ENCODE peak calls at places on chromosomes 7 and 10, in nine cellular contexts. One of them, this sample, is unnamed. For H3K4me1, the result is how much of the 10 kb centered on the place peaks cover.

GRCh38 chr10:70052462-70053211 is at the start of gene MACROH2A2:
- DNase-seq in SK-N-SH: peak
- DNase-seq in GM23248: peak
- DNase-seq in PC-3: peak
- DNase-seq in HCT116: peak
- DNase-seq in hepatocyte: peak
- DNase-seq in GM23338: peak
- DNase-seq in MM.1S: no peak
- DNase-seq in OCI-LY7: no peak
- DNase-seq in this sample: peak

GRCh38 chr7:43248961-43249807 is 136.7 kb downstream of the HECW1 start:
- DNase-seq in SK-N-SH: no peak
- DNase-seq in GM23248: peak
- DNase-seq in PC-3: peak
- DNase-seq in HCT116: peak
- DNase-seq in hepatocyte: no peak
- DNase-seq in GM23338: no peak
- DNase-seq in MM.1S: no peak
- DNase-seq in OCI-LY7: no peak
- DNase-seq in this sample: no peak

GRCh38 chr7:53398566-53398965 is 363.1 kb downstream of the POM121L12 start:
- DNase-seq in SK-N-SH: no peak
- DNase-seq in GM23248: no peak
- DNase-seq in PC-3: no peak
- DNase-seq in HCT116: no peak
- DNase-seq in hepatocyte: no peak
- DNase-seq in GM23338: no peak
- DNase-seq in MM.1S: no peak
- DNase-seq in OCI-LY7: no peak
- DNase-seq in this sample: no peak

GRCh38 chr10:29646960-29647431 is 12.2 kb upstream of the SVIL start:
- DNase-seq in SK-N-SH: no peak
- DNase-seq in GM23248: peak
- DNase-seq in PC-3: no peak
- DNase-seq in HCT116: no peak
- DNase-seq in hepatocyte: peak
- DNase-seq in GM23338: no peak
- DNase-seq in MM.1S: no peak
- DNase-seq in OCI-LY7: no peak
- DNase-seq in this sample: no peak

GRCh38 chr7:151857412-151857811 is 19.5 kb downstream of the PRKAG2 start:
- DNase-seq in SK-N-SH: no peak
- DNase-seq in GM23248: no peak
- DNase-seq in PC-3: no peak
- DNase-seq in HCT116: no peak
- DNase-seq in hepatocyte: no peak
- DNase-seq in GM23338: no peak
- DNase-seq in MM.1S: no peak
- DNase-seq in OCI-LY7: no peak
- DNase-seq in this sample: no peak

GRCh38 chr10:72349438-72349837 is 5.3 kb downstream of the DNAJB12 start:
- DNase-seq in SK-N-SH: no peak
- DNase-seq in GM23248: no peak
- DNase-seq in PC-3: no peak
- DNase-seq in HCT116: no peak
- DNase-seq in hepatocyte: no peak
- DNase-seq in GM23338: no peak
- DNase-seq in MM.1S: no peak
- DNase-seq in OCI-LY7: no peak
- DNase-seq in this sample: no peak

GRCh38 chr7:51059493-51059892 is 257.1 kb downstream of the COBL start:
- DNase-seq in SK-N-SH: no peak
- DNase-seq in GM23248: no peak
- DNase-seq in PC-3: no peak
- DNase-seq in HCT116: no peak
- DNase-seq in hepatocyte: no peak
- DNase-seq in GM23338: no peak
- DNase-seq in MM.1S: no peak
- DNase-seq in OCI-LY7: no peak
- DNase-seq in this sample: no peak

GRCh38 chr10:103620357-103620749 is 126.8 kb downstream of the NEURL1 start:
- DNase-seq in SK-N-SH: no peak
- DNase-seq in GM23248: no peak
- DNase-seq in PC-3: no peak
- DNase-seq in HCT116: no peak
- DNase-seq in hepatocyte: no peak
- DNase-seq in GM23338: no peak
- DNase-seq in MM.1S: no peak
- DNase-seq in OCI-LY7: no peak
- DNase-seq in this sample: no peak

GRCh38 chr10:124641282-124642075 is 102.7 kb downstream of the FAM53B start:
- DNase-seq in SK-N-SH: peak
- DNase-seq in GM23248: peak
- DNase-seq in PC-3: no peak
- DNase-seq in HCT116: no peak
- DNase-seq in hepatocyte: peak
- DNase-seq in GM23338: no peak
- DNase-seq in MM.1S: no peak
- DNase-seq in OCI-LY7: no peak
- DNase-seq in this sample: no peak

GRCh38 chr7:129480674-129481363 is 21.5 kb upstream of the SMKR1 start:
- DNase-seq in SK-N-SH: no peak
- DNase-seq in GM23248: no peak
- DNase-seq in PC-3: no peak
- DNase-seq in HCT116: no peak
- DNase-seq in hepatocyte: no peak
- DNase-seq in GM23338: no peak
- DNase-seq in MM.1S: peak
- DNase-seq in OCI-LY7: no peak
- DNase-seq in this sample: no peak

GRCh38 chr10:128377364-128377987 is 251.3 kb upstream of the MKI67 start:
- DNase-seq in SK-N-SH: no peak
- DNase-seq in GM23248: no peak
- DNase-seq in PC-3: no peak
- DNase-seq in HCT116: no peak
- DNase-seq in hepatocyte: no peak
- DNase-seq in GM23338: no peak
- DNase-seq in MM.1S: no peak
- DNase-seq in OCI-LY7: no peak
- DNase-seq in this sample: no peak

DNA sequence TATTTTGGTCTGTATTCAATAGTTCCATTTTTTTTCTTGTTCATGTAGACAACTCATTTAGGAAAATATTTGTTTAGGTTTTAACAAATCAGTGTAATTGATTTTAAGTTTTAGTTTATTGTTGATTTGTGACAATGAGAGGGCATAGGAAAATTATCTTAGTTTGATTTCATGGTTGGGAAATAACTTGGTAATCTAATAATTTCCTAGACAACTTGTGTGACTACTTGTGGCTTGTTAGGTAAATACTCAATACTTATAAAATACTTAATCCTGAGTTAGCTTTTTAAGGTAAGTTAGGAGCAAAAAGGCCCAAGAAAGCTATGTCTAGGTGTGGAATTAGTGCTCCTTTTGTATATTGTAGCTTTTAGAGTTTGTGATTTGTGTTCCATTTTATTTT is 65.4 kb downstream of the ZNRF2 start:
- DNase-seq in SK-N-SH: no peak
- DNase-seq in GM23248: no peak
- DNase-seq in PC-3: no peak
- DNase-seq in HCT116: no peak
- DNase-seq in hepatocyte: no peak
- DNase-seq in GM23338: no peak
- DNase-seq in MM.1S: no peak
- DNase-seq in OCI-LY7: no peak
- DNase-seq in this sample: no peak
- H3K4me1 ChIP-seq in SK-N-SH: under half
- H3K4me1 ChIP-seq in GM23248: under half
- H3K4me1 ChIP-seq in PC-3: under half
- H3K4me1 ChIP-seq in HCT116: under half
- H3K4me1 ChIP-seq in hepatocyte: under half
- H3K4me1 ChIP-seq in GM23338: under half
- H3K4me1 ChIP-seq in MM.1S: under half
- H3K4me1 ChIP-seq in OCI-LY7: half or more
- H3K4me1 ChIP-seq in this sample: half or more

DNA sequence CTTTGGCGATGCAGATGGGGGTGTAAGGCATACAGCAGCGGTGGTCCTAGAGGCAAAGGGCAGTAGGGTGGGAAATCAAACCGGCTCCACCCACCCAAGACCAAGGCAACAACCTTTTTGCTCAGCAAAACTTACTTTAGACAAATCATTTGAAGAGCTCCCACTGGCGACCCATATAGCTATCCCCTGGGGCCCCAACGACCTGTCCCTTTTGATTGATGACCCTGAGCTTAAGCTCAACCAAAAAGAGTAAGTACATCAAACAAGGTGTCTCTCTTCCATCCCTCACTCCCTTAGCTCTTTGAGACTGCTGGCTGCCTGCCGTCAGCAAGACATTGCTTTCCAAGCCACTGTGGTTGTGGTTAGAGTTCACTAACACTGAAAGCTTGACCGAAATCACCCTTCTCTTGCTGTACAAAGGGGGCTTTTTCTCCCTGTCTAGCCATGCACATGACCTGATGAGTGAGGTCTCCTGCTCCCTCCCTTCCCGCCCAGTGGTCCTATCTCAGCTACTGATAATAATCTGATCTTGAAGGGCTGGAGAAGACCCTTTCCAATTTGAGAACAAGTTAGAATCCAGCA is 42.3 kb downstream of the XPNPEP1 start:
- DNase-seq in SK-N-SH: no peak
- DNase-seq in GM23248: no peak
- DNase-seq in PC-3: no peak
- DNase-seq in HCT116: no peak
- DNase-seq in hepatocyte: no peak
- DNase-seq in GM23338: no peak
- DNase-seq in MM.1S: no peak
- DNase-seq in OCI-LY7: no peak
- DNase-seq in this sample: no peak
- TF ChIP-seq EZH2phosphoT487 in SK-N-SH: no peak
- TF ChIP-seq EZH2phosphoT487 in GM23248: no peak
- TF ChIP-seq EZH2phosphoT487 in PC-3: no peak
- TF ChIP-seq EZH2phosphoT487 in HCT116: no peak
- TF ChIP-seq EZH2phosphoT487 in hepatocyte: no peak
- TF ChIP-seq EZH2phosphoT487 in GM23338: no peak
- TF ChIP-seq EZH2phosphoT487 in MM.1S: no peak
- TF ChIP-seq EZH2phosphoT487 in OCI-LY7: no peak
- TF ChIP-seq EZH2phosphoT487 in this sample: no peak

DNA sequence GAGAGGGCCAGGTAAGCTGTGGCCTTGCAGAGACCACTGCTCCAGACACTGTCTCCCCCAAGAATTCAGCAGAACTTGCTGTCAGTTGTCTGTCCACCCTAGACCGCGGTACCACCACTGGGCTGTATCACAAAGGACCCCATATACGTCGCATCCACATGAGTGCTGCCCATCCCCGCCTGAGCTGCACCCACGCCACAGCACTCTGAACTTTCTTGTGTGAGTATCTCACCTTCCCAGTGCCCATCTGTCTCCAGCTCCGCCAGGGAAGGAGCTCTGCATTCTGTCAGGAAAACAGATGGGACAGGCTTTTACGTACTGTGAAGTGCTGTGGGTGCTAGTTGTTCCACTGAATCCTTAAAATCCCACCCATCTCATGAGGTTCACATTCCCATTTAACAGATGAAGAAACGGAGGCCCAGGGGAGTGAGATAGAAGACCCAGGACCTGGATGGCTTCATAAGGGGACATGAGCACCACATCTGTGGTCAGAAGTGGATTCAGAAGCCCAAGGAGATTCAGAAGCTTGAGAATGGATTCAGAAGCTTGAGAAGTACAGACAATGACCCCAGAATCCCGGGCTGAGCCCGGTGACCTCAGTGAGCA is 102.5 kb upstream of the ZMIZ1 start:
- DNase-seq in SK-N-SH: no peak
- DNase-seq in GM23248: no peak
- DNase-seq in PC-3: no peak
- DNase-seq in HCT116: no peak
- DNase-seq in hepatocyte: no peak
- DNase-seq in GM23338: no peak
- DNase-seq in MM.1S: no peak
- DNase-seq in OCI-LY7: no peak
- DNase-seq in this sample: no peak
- H3K4me1 ChIP-seq in SK-N-SH: under half
- H3K4me1 ChIP-seq in GM23248: under half
- H3K4me1 ChIP-seq in PC-3: under half
- H3K4me1 ChIP-seq in HCT116: half or more
- H3K4me1 ChIP-seq in hepatocyte: under half
- H3K4me1 ChIP-seq in GM23338: under half
- H3K4me1 ChIP-seq in MM.1S: under half
- H3K4me1 ChIP-seq in OCI-LY7: under half
- H3K4me1 ChIP-seq in this sample: under half

GRCh38 chr10:35642793-35643114 is 658 bp upstream of the FZD8 start:
- DNase-seq in SK-N-SH: no peak
- DNase-seq in GM23248: no peak
- DNase-seq in PC-3: no peak
- DNase-seq in HCT116: no peak
- DNase-seq in hepatocyte: no peak
- DNase-seq in GM23338: no peak
- DNase-seq in MM.1S: no peak
- DNase-seq in OCI-LY7: no peak
- DNase-seq in this sample: no peak

GRCh38 chr10:35640474-35640873 is 1.6 kb downstream of the FZD8 start:
- DNase-seq in SK-N-SH: peak
- DNase-seq in GM23248: peak
- DNase-seq in PC-3: peak
- DNase-seq in HCT116: no peak
- DNase-seq in hepatocyte: peak
- DNase-seq in GM23338: peak
- DNase-seq in MM.1S: peak
- DNase-seq in OCI-LY7: peak
- DNase-seq in this sample: peak

GRCh38 chr10:35640951-35641429 is 1.1 kb downstream of the FZD8 start:
- DNase-seq in SK-N-SH: peak
- DNase-seq in GM23248: peak
- DNase-seq in PC-3: peak
- DNase-seq in HCT116: peak
- DNase-seq in hepatocyte: peak
- DNase-seq in GM23338: peak
- DNase-seq in MM.1S: peak
- DNase-seq in OCI-LY7: peak
- DNase-seq in this sample: peak

GRCh38 chr10:35642023-35642792 is at the start of gene FZD8:
- DNase-seq in SK-N-SH: peak
- DNase-seq in GM23248: peak
- DNase-seq in PC-3: peak
- DNase-seq in HCT116: peak
- DNase-seq in hepatocyte: peak
- DNase-seq in GM23338: peak
- DNase-seq in MM.1S: peak
- DNase-seq in OCI-LY7: peak
- DNase-seq in this sample: peak

DNA sequence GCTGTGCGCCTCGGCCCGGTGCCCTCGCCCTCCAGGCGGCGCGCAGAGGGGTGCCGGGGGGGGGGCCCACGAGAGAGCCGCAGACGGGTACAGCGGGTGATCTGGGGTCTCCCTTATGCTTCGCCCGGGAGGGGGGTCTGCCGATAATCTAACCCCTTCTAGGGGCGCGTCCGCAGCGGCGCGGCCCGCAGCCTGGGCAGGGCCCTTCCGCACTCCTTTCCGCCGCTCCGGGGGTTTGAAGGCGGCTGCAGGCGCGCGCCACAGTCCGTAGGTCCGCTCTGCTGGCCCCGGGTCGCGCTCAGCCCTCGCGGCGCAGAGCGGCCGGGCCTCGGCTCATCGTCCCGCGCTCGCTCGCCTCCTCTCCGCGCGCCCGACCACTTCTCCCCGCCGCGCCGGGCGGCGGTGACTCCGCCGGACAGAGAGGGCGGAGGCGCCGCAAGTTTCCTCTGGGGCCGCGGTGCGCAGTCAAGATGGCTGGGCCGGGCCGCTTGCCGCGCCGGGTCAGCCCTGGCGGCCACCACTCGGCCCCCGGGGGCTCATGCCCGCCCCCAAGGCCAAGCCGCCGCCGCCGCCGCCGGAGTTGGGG is 573 bp downstream of the FZD8 start:
- DNase-seq in SK-N-SH: peak
- DNase-seq in GM23248: peak
- DNase-seq in PC-3: no peak
- DNase-seq in HCT116: no peak
- DNase-seq in hepatocyte: peak
- DNase-seq in GM23338: peak
- DNase-seq in MM.1S: peak
- DNase-seq in OCI-LY7: peak
- DNase-seq in this sample: peak
- TF ChIP-seq EZH2phosphoT487 in SK-N-SH: no peak
- TF ChIP-seq EZH2phosphoT487 in GM23248: no peak
- TF ChIP-seq EZH2phosphoT487 in PC-3: no peak
- TF ChIP-seq EZH2phosphoT487 in HCT116: no peak
- TF ChIP-seq EZH2phosphoT487 in hepatocyte: no peak
- TF ChIP-seq EZH2phosphoT487 in GM23338: no peak
- TF ChIP-seq EZH2phosphoT487 in MM.1S: no peak
- TF ChIP-seq EZH2phosphoT487 in OCI-LY7: no peak
- TF ChIP-seq EZH2phosphoT487 in this sample: no peak

This sample was measured in neural progenitor cell.